ENCODE peak calls at places on chromosomes 12 and 14, in five cellular contexts. One of them, this sample, is unnamed.

GRCh38 chr12:14995583-14996425 is 23.0 kb downstream of the PDE6H start:
- DNase-seq in hepatic stellate cell: no peak
- DNase-seq in AG04450: peak; percentile 55
- DNase-seq in stimulated activated CD8-positive, alpha-beta memory T cell treated with anti-CD3 and anti-CD28 coated beads, Interleukin-15, amount 100 ng/mL, for 1 hour: no peak
- DNase-seq in stimulated activated CD4-positive, alpha-beta T cell treated with anti-CD3 and anti-CD28 coated beads, TNF-alpha, amount 100 ng/mL, for 24 hours: no peak
- DNase-seq in this sample: no peak

GRCh38 chr12:105487961-105488360 is 157.5 kb downstream of the C12orf75 start:
- DNase-seq in hepatic stellate cell: no peak
- DNase-seq in AG04450: no peak
- DNase-seq in stimulated activated CD8-positive, alpha-beta memory T cell treated with anti-CD3 and anti-CD28 coated beads, Interleukin-15, amount 100 ng/mL, for 1 hour: no peak
- DNase-seq in stimulated activated CD4-positive, alpha-beta T cell treated with anti-CD3 and anti-CD28 coated beads, TNF-alpha, amount 100 ng/mL, for 24 hours: no peak
- DNase-seq in this sample: no peak

GRCh38 chr12:20423557-20423956 is 55.2 kb downstream of the PDE3A start:
- DNase-seq in hepatic stellate cell: no peak
- DNase-seq in AG04450: no peak
- DNase-seq in stimulated activated CD8-positive, alpha-beta memory T cell treated with anti-CD3 and anti-CD28 coated beads, Interleukin-15, amount 100 ng/mL, for 1 hour: no peak
- DNase-seq in stimulated activated CD4-positive, alpha-beta T cell treated with anti-CD3 and anti-CD28 coated beads, TNF-alpha, amount 100 ng/mL, for 24 hours: no peak
- DNase-seq in this sample: no peak

GRCh38 chr12:124592481-124593160 is 25.2 kb upstream of the NCOR2 start:
- DNase-seq in hepatic stellate cell: no peak
- DNase-seq in AG04450: no peak
- DNase-seq in stimulated activated CD8-positive, alpha-beta memory T cell treated with anti-CD3 and anti-CD28 coated beads, Interleukin-15, amount 100 ng/mL, for 1 hour: no peak
- DNase-seq in stimulated activated CD4-positive, alpha-beta T cell treated with anti-CD3 and anti-CD28 coated beads, TNF-alpha, amount 100 ng/mL, for 24 hours: no peak
- DNase-seq in this sample: no peak

GRCh38 chr12:20477691-20478090 is 109.4 kb downstream of the PDE3A start:
- DNase-seq in hepatic stellate cell: no peak
- DNase-seq in AG04450: no peak
- DNase-seq in stimulated activated CD8-positive, alpha-beta memory T cell treated with anti-CD3 and anti-CD28 coated beads, Interleukin-15, amount 100 ng/mL, for 1 hour: no peak
- DNase-seq in stimulated activated CD4-positive, alpha-beta T cell treated with anti-CD3 and anti-CD28 coated beads, TNF-alpha, amount 100 ng/mL, for 24 hours: no peak
- DNase-seq in this sample: no peak

GRCh38 chr14:45212231-45212630 is 40.8 kb downstream of the MIS18BP1 start:
- DNase-seq in hepatic stellate cell: no peak
- DNase-seq in AG04450: no peak
- DNase-seq in stimulated activated CD8-positive, alpha-beta memory T cell treated with anti-CD3 and anti-CD28 coated beads, Interleukin-15, amount 100 ng/mL, for 1 hour: no peak
- DNase-seq in stimulated activated CD4-positive, alpha-beta T cell treated with anti-CD3 and anti-CD28 coated beads, TNF-alpha, amount 100 ng/mL, for 24 hours: no peak
- DNase-seq in this sample: no peak

GRCh38 chr12:105574056-105574715 is 243.7 kb downstream of the C12orf75 start:
- DNase-seq in hepatic stellate cell: no peak
- DNase-seq in AG04450: no peak
- DNase-seq in stimulated activated CD8-positive, alpha-beta memory T cell treated with anti-CD3 and anti-CD28 coated beads, Interleukin-15, amount 100 ng/mL, for 1 hour: no peak
- DNase-seq in stimulated activated CD4-positive, alpha-beta T cell treated with anti-CD3 and anti-CD28 coated beads, TNF-alpha, amount 100 ng/mL, for 24 hours: no peak
- DNase-seq in this sample: no peak

GRCh38 chr14:60064491-60065072 is 27.1 kb upstream of the PCNX4 start:
- DNase-seq in hepatic stellate cell: peak; percentile 4
- DNase-seq in AG04450: peak; percentile 3
- DNase-seq in stimulated activated CD8-positive, alpha-beta memory T cell treated with anti-CD3 and anti-CD28 coated beads, Interleukin-15, amount 100 ng/mL, for 1 hour: no peak
- DNase-seq in stimulated activated CD4-positive, alpha-beta T cell treated with anti-CD3 and anti-CD28 coated beads, TNF-alpha, amount 100 ng/mL, for 24 hours: no peak
- DNase-seq in this sample: no peak

GRCh38 chr12:106926657-106927056 is 29.1 kb upstream of the TMEM263 start:
- DNase-seq in hepatic stellate cell: no peak
- DNase-seq in AG04450: no peak
- DNase-seq in stimulated activated CD8-positive, alpha-beta memory T cell treated with anti-CD3 and anti-CD28 coated beads, Interleukin-15, amount 100 ng/mL, for 1 hour: no peak
- DNase-seq in stimulated activated CD4-positive, alpha-beta T cell treated with anti-CD3 and anti-CD28 coated beads, TNF-alpha, amount 100 ng/mL, for 24 hours: no peak
- DNase-seq in this sample: no peak

GRCh38 chr14:38143170-38143569 is 64.5 kb upstream of the SSTR1 start:
- DNase-seq in hepatic stellate cell: no peak
- DNase-seq in AG04450: no peak
- DNase-seq in stimulated activated CD8-positive, alpha-beta memory T cell treated with anti-CD3 and anti-CD28 coated beads, Interleukin-15, amount 100 ng/mL, for 1 hour: no peak
- DNase-seq in stimulated activated CD4-positive, alpha-beta T cell treated with anti-CD3 and anti-CD28 coated beads, TNF-alpha, amount 100 ng/mL, for 24 hours: no peak
- DNase-seq in this sample: no peak

This sample was measured in SJSA1.